ENCODE peak calls at places on chromosomes 2 and 18, in six cellular contexts. F is ureter; P is neural progenitor cell; O is fibroblast of mammary gland; I is activated CD8-positive, alpha-beta memory T cell treated with anti-CD3 and anti-CD28 coated beads for 1 hour; S is GM13977. Q is an unnamed sample.

GRCh38 chr18:55250729-55251128 is 291.5 kb upstream of the CCDC68 start:
- DNase-seq in F (no peak), P (no peak), O (peak; percentile 61), I (no peak), S (no peak), Q (no peak)

GRCh38 chr2:125004091-125004800 is 979.2 kb downstream of the CNTNAP5 start:
- DNase-seq in F (no peak), P (no peak), O (no peak), I (no peak), S (no peak), Q (no peak)

GRCh38 chr2:19846030-19846429 is 55.8 kb downstream of the TTC32 start:
- DNase-seq in F (no peak), P (no peak), O (no peak), I (no peak), S (no peak), Q (peak; percentile 18)

GRCh38 chr2:222318026-222318711 is 19.4 kb upstream of the PAX3 start:
- DNase-seq in F (no peak), P (peak; percentile 92), O (peak; percentile 57), I (no peak), S (peak; percentile 82), Q (peak; percentile 80)

GRCh38 chr2:151774506-151774905 is 40.2 kb upstream of the NEB start:
- DNase-seq in F (no peak), P (no peak), O (peak; percentile 87), I (no peak), S (no peak), Q (peak; percentile 71)

GRCh38 chr2:17583646-17584045 is 43.1 kb downstream of the VSNL1 start:
- DNase-seq in F (no peak), P (no peak), O (peak; percentile 41), I (no peak), S (no peak), Q (peak; percentile 56)

GRCh38 chr2:147999126-147999525 is 21.4 kb downstream of the ORC4 start:
- DNase-seq in F (no peak), P (no peak), O (no peak), I (no peak), S (no peak), Q (no peak)

GRCh38 chr2:26184555-26185303 is 11.8 kb downstream of the GAREM2 start:
- DNase-seq in F (peak; percentile 84), P (peak; percentile 92), O (peak; percentile 77), I (peak; percentile 76), S (peak; percentile 95), Q (peak; percentile 82)

GRCh38 chr18:25503567-25504081 is 151.7 kb upstream of the ZNF521 start:
- DNase-seq in F (peak; percentile 48), P (peak; percentile 57), O (peak; percentile 85), I (no peak), S (no peak), Q (peak; percentile 83)

GRCh38 chr2:233079473-233079877 is 19.3 kb downstream of the INPP5D start:
- DNase-seq in F (peak; percentile 39), P (no peak), O (no peak), I (no peak), S (no peak), Q (no peak)

GRCh38 chr2:200479617-200480292 is 30.1 kb downstream of the KCTD18 start:
- DNase-seq in F (no peak), P (no peak), O (peak; percentile 87), I (no peak), S (no peak), Q (peak; percentile 85)

GRCh38 chr2:8487461-8487932 is 194.4 kb upstream of the ID2 start:
- DNase-seq in F (no peak), P (peak; percentile 32), O (no peak), I (no peak), S (no peak), Q (no peak)

GRCh38 chr18:49274188-49274714 is 186.2 kb downstream of the DYM start:
- DNase-seq in F (no peak), P (no peak), O (peak; percentile 15), I (no peak), S (no peak), Q (peak; percentile 68)

GRCh38 chr2:158498043-158498748 is 41.4 kb downstream of the PKP4 start:
- DNase-seq in F (no peak), P (no peak), O (no peak), I (no peak), S (no peak), Q (no peak)

GRCh38 chr2:182628901-182629300 is 87.2 kb upstream of the DNAJC10 start:
- DNase-seq in F (no peak), P (no peak), O (no peak), I (no peak), S (no peak), Q (no peak)

GRCh38 chr2:232458051-232458660 is 2.2 kb downstream of the ALPI start:
- DNase-seq in F (no peak), P (no peak), O (no peak), I (no peak), S (no peak), Q (no peak)

GRCh38 chr2:53314718-53315117 is 452.9 kb upstream of the CHAC2 start:
- DNase-seq in F (no peak), P (no peak), O (no peak), I (no peak), S (no peak), Q (no peak)

GRCh38 chr2:94956797-94957391 is 68.6 kb upstream of the MAL start:
- DNase-seq in F (no peak), P (no peak), O (peak; percentile 26), I (peak; percentile 7), S (peak; percentile 54), Q (peak; percentile 46)

GRCh38 chr2:76825409-76825970 is 696.7 kb downstream of the LRRTM4 start:
- DNase-seq in F (no peak), P (no peak), O (no peak), I (no peak), S (no peak), Q (no peak)

GRCh38 chr18:55582325-55582724 is 5.7 kb downstream of the TCF4 start:
- DNase-seq in F (no peak), P (peak; percentile 74), O (no peak), I (no peak), S (no peak), Q (no peak)

GRCh38 chr2:174752403-174753037 is 11.8 kb downstream of the CHRNA1 start:
- DNase-seq in F (no peak), P (no peak), O (no peak), I (no peak), S (peak; percentile 50), Q (no peak)

GRCh38 chr18:22467760-22468553 is 50.2 kb upstream of the CTAGE1 start:
- DNase-seq in F (no peak), P (no peak), O (peak; percentile 99), I (no peak), S (no peak), Q (peak; percentile 100)

GRCh38 chr2:84077504-84077903 is 381.6 kb downstream of the SUCLG1 start:
- DNase-seq in F (no peak), P (peak; percentile 59), O (peak; percentile 0), I (no peak), S (peak; percentile 3), Q (peak; percentile 1)

GRCh38 chr2:226657340-226658053 is 142.1 kb downstream of the IRS1 start:
- DNase-seq in F (no peak), P (no peak), O (no peak), I (no peak), S (no peak), Q (no peak)

Q was measured in cardiac fibroblast.